ENCODE peak calls at places on chromosomes 6 and 20, in eight cellular contexts. W, F, L, A, E, C, N and R are unnamed samples.

GRCh38 chr6:41894366-41895299 is 542 bp downstream of the USP49 start:
- DNase-seq in E (no peak), C (no peak), A (peak; percentile 19), N (no peak), W (peak; percentile 61), F (no peak), L (no peak), R (no peak)

GRCh38 chr6:36717871-36718540 is 20.4 kb downstream of the RAB44 start:
- DNase-seq in W (no peak), N (no peak), E (no peak), C (no peak), F (no peak), A (no peak), L (no peak), R (no peak)

GRCh38 chr6:15715060-15715459 is 52.2 kb upstream of the DTNBP1 start:
- DNase-seq in F (peak; percentile 5), C (no peak), L (no peak), A (peak; percentile 27), N (no peak), E (peak; percentile 80), W (no peak), R (no peak)

GRCh38 chr20:47205577-47206123 is 150.8 kb downstream of the ZMYND8 start:
- DNase-seq in E (peak; percentile 97), N (peak; percentile 77), C (peak; percentile 88), W (peak; percentile 74), A (peak; percentile 87), L (no peak), F (peak; percentile 68), R (peak; percentile 67)

GRCh38 chr6:127022297-127022696 is 96.2 kb upstream of the RSPO3 start:
- DNase-seq in C (peak; percentile 63), W (no peak), E (no peak), A (peak; percentile 31), L (no peak), F (peak; percentile 24), N (no peak), R (peak; percentile 26)

GRCh38 chr6:141682391-141682790 is 450.3 kb upstream of the GJE1 start:
- DNase-seq in E (peak; percentile 7), W (peak; percentile 32), L (no peak), C (no peak), N (no peak), F (no peak), A (no peak), R (no peak)

GRCh38 chr20:577167-577791 is 32.8 kb downstream of the TCF15 start:
- DNase-seq in F (no peak), A (peak; percentile 40), N (no peak), E (peak; percentile 22), C (no peak), W (peak; percentile 88), L (no peak), R (no peak)

GRCh38 chr20:43238833-43239232 is 49.1 kb upstream of the PTPRT start:
- DNase-seq in N (no peak), A (peak; percentile 2), C (no peak), F (no peak), E (no peak), L (no peak), W (no peak), R (peak; percentile 6)

GRCh38 chr6:33931799-33932198 is 128.0 kb upstream of the MLN start:
- DNase-seq in C (no peak), L (no peak), W (no peak), E (no peak), F (no peak), N (no peak), A (no peak), R (no peak)

GRCh38 chr20:12695937-12696336 is 312.8 kb upstream of the SPTLC3 start:
- DNase-seq in W (peak; percentile 52), N (no peak), L (no peak), A (no peak), C (no peak), E (no peak), F (no peak), R (no peak)

GRCh38 chr6:166286831-166287271 is 21.3 kb downstream of the PRR18 start:
- DNase-seq in F (no peak), E (no peak), N (no peak), A (no peak), C (no peak), L (no peak), W (peak; percentile 47), R (no peak)

GRCh38 chr20:11274137-11274536 is 600.3 kb upstream of the JAG1 start:
- DNase-seq in C (peak; percentile 79), A (peak; percentile 77), E (peak; percentile 89), F (peak; percentile 67), N (peak; percentile 74), W (peak; percentile 74), L (no peak), R (peak; percentile 59)

GRCh38 chr6:134678436-134678889 is 271.4 kb downstream of the ALDH8A1 start:
- DNase-seq in W (no peak), N (peak; percentile 69), F (peak; percentile 92), L (no peak), E (no peak), A (peak; percentile 95), C (peak; percentile 86), R (no peak)

GRCh38 chr6:52108128-52108527 is 20.7 kb upstream of the PKHD1 start:
- DNase-seq in F (no peak), W (peak; percentile 4), A (no peak), C (no peak), N (no peak), E (no peak), L (no peak), R (no peak)

GRCh38 chr6:6915813-6916547 is 191.8 kb upstream of the RREB1 start:
- DNase-seq in W (no peak), C (peak; percentile 92), N (no peak), F (peak; percentile 41), A (peak; percentile 90), E (peak; percentile 40), L (no peak), R (peak; percentile 51)

GRCh38 chr6:139479433-139480222 is 105.2 kb upstream of the CITED2 start:
- DNase-seq in F (no peak), C (no peak), W (no peak), N (no peak), E (no peak), L (no peak), A (no peak), R (no peak)

GRCh38 chr6:79671605-79672266 is 40.6 kb downstream of the SH3BGRL2 start:
- DNase-seq in C (peak; percentile 58), F (peak; percentile 43), N (peak; percentile 33), L (no peak), E (peak; percentile 71), A (no peak), W (no peak), R (peak; percentile 14)

GRCh38 chr20:37291724-37292126 is 2.3 kb downstream of the MANBAL start:
- DNase-seq in E (no peak), W (no peak), F (no peak), N (no peak), C (no peak), A (no peak), L (no peak), R (no peak)

GRCh38 chr6:158027590-158028285 is 46.1 kb downstream of the SYNJ2 start:
- DNase-seq in W (no peak), A (no peak), F (no peak), N (no peak), L (no peak), C (no peak), E (no peak), R (no peak)

DNA sequence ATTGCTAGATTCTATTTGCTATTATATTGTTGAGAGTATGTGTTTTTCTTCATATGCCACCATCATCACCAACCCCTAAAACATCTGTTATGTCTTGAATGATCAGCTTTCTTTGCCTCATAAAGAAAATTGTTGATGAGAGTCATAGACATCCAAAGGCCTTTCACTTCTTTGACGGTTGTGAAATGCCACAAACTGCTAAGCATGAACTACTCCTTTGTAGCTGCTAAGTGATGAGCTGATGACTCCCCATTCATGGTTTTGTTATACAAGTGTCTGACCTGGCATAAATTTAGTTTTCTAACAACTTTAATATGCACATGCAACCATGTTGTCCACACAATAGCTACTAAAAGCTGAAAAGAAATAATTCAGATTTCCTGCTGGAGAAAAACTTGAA is 684 bp upstream of the MED23 start:
- DNase-seq in C (no peak), N (no peak), A (no peak), E (no peak), F (no peak), W (no peak), L (no peak), R (no peak)
- H3K4me3 ChIP-seq in C (no peak overlapping the region), N (peak overlapping the region; percentile 44), A (no peak overlapping the region), E (peak overlapping the region; percentile 48), F (no peak overlapping the region), W (no peak overlapping the region), L (peak overlapping the region; percentile 81), R (peak overlapping the region; percentile 94)

DNA sequence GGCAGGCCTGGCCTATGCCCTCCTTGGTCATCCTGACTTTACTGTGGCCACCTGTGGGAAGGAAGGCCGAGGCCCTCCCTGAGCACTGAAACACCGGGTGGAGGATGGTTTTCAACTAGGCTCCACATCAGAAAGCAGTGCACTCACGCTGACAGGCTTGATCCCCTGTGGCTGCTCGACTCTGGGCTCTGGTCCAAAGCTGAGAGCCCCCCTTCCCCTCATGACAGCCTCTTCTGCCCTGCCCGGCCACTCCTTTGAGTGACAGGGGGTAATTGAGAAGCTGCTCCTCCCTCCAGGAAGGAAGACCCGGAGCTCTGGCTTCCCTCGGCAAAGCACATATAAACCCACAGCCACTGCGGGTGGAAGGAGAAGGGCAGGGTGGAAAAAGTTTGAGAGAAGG is 43.6 kb downstream of the MUC22 start:
- DNase-seq in L (no peak), N (no peak), F (no peak), A (no peak), E (no peak), C (no peak), W (no peak), R (no peak)
- H3K4me3 ChIP-seq in L (no peak overlapping the region), N (no peak overlapping the region), F (no peak overlapping the region), A (no peak overlapping the region), E (no peak overlapping the region), C (no peak overlapping the region), W (no peak overlapping the region), R (no peak overlapping the region)

GRCh38 chr6:46170357-46171289 is at the start of gene ENPP5:
- DNase-seq in E (peak; percentile 9), A (peak; percentile 41), L (peak; percentile 19), F (no peak), N (no peak), W (peak; percentile 98), C (peak; percentile 9), R (peak; percentile 82)
- H3K4me3 ChIP-seq in E (no peak within 1 kb of the TSS), A (peak within 1 kb of the TSS; percentile 64), L (peak within 1 kb of the TSS; percentile 16), F (peak within 1 kb of the TSS; percentile 42), N (peak within 1 kb of the TSS; percentile 63), W (peak within 1 kb of the TSS; percentile 94), C (peak within 1 kb of the TSS; percentile 44), R (peak within 1 kb of the TSS; percentile 93)

GRCh38 chr6:96014846-96015245 is 928 bp upstream of the FUT9 start:
- DNase-seq in N (no peak), E (no peak), C (no peak), F (no peak), A (no peak), W (peak; percentile 7), L (no peak), R (no peak)

GRCh38 chr6:96013531-96013930 is 2.2 kb upstream of the FUT9 start:
- DNase-seq in N (no peak), F (no peak), C (no peak), A (no peak), W (peak; percentile 75), L (no peak), E (no peak), R (no peak)

GRCh38 chr6:96015791-96016776 is at the start of gene FUT9:
- DNase-seq in C (no peak), E (no peak), N (no peak), W (peak; percentile 85), F (no peak), L (no peak), A (no peak), R (no peak)

GRCh38 chr6:96015321-96015790 is 418 bp upstream of the FUT9 start:
- DNase-seq in L (no peak), W (peak; percentile 83), C (no peak), E (no peak), A (no peak), F (peak; percentile 9), N (no peak), R (no peak)

GRCh38 chr6:96016781-96017180 is 1.0 kb downstream of the FUT9 start:
- DNase-seq in L (no peak), N (no peak), W (peak; percentile 5), E (no peak), A (no peak), F (no peak), C (no peak), R (no peak)
- H3K4me3 ChIP-seq in L (no peak overlapping the region), N (no peak overlapping the region), W (peak overlapping the region; percentile 73), E (no peak overlapping the region), A (peak overlapping the region; percentile 39), F (no peak overlapping the region), C (no peak overlapping the region), R (no peak overlapping the region)